ENCODE peak calls at places on chromosome 1, in six cellular contexts. R is brain microvascular endothelial cell, T is substantia nigra, H is OCI-LY7, X is mesendoderm, S is fibroblast of lung. J is an unnamed sample.

GRCh38 chr1:33399375-33399774 is 31.5 kb downstream of the PHC2 start:
- DNase-seq in R (no peak), T (no peak), H (no peak), X (no peak), S (no peak), J (no peak)

GRCh38 chr1:207282049-207282448 is 39.4 kb upstream of the CD55 start:
- DNase-seq in R (no peak), T (no peak), H (no peak), X (no peak), S (peak; percentile 59), J (no peak)

GRCh38 chr1:45304311-45305081 is 22.2 kb upstream of the HPDL start:
- DNase-seq in R (no peak), T (no peak), H (peak; percentile 52), X (no peak), S (peak; percentile 10), J (no peak)

GRCh38 chr1:16141573-16142336 is 14.1 kb downstream of the EPHA2 start:
- DNase-seq in R (no peak), T (no peak), H (no peak), X (no peak), S (peak; percentile 39), J (no peak)

GRCh38 chr1:225874431-225874830 is 7.7 kb downstream of the TMEM63A start:
- DNase-seq in R (no peak), T (no peak), H (no peak), X (no peak), S (no peak), J (no peak)

GRCh38 chr1:52552236-52552504 is 722 bp downstream of the TUT4 start:
- DNase-seq in R (peak; percentile 36), T (no peak), H (peak; percentile 52), X (peak; percentile 64), S (peak; percentile 61), J (no peak)

GRCh38 chr1:102566182-102566581 is 542.1 kb downstream of the COL11A1 start:
- DNase-seq in R (no peak), T (no peak), H (no peak), X (no peak), S (no peak), J (no peak)

GRCh38 chr1:27519341-27520258 is 29.6 kb upstream of the WASF2 start:
- DNase-seq in R (no peak), T (peak; percentile 54), H (no peak), X (peak; percentile 69), S (no peak), J (no peak)

GRCh38 chr1:118788372-118788955 is 199.7 kb downstream of the TBX15 start:
- DNase-seq in R (peak; percentile 91), T (no peak), H (no peak), X (no peak), S (peak; percentile 35), J (no peak)

GRCh38 chr1:29686012-29686930 is 449.9 kb downstream of the PTPRU start:
- DNase-seq in R (no peak), T (no peak), H (no peak), X (no peak), S (no peak), J (no peak)

GRCh38 chr1:78673120-78673519 is 23.5 kb downstream of the IFI44 start:
- DNase-seq in R (no peak), T (no peak), H (no peak), X (peak; percentile 71), S (no peak), J (peak; percentile 39)

GRCh38 chr1:222813866-222814535 is 838 bp upstream of the DISP1 start:
- DNase-seq in R (peak; percentile 64), T (no peak), H (no peak), X (no peak), S (peak; percentile 62), J (no peak)

GRCh38 chr1:209617755-209618154 is 34.2 kb downstream of the CAMK1G start:
- DNase-seq in R (no peak), T (no peak), H (no peak), X (no peak), S (no peak), J (no peak)

GRCh38 chr1:209620484-209620879 is 31.7 kb downstream of the LAMB3 start:
- DNase-seq in R (no peak), T (no peak), H (no peak), X (no peak), S (peak; percentile 25), J (no peak)

GRCh38 chr1:209618291-209618690 is 33.9 kb downstream of the LAMB3 start:
- DNase-seq in R (no peak), T (no peak), H (no peak), X (no peak), S (no peak), J (no peak)

GRCh38 chr1:209619696-209620483 is 32.3 kb downstream of the LAMB3 start:
- DNase-seq in R (no peak), T (no peak), H (no peak), X (no peak), S (no peak), J (no peak)

DNA sequence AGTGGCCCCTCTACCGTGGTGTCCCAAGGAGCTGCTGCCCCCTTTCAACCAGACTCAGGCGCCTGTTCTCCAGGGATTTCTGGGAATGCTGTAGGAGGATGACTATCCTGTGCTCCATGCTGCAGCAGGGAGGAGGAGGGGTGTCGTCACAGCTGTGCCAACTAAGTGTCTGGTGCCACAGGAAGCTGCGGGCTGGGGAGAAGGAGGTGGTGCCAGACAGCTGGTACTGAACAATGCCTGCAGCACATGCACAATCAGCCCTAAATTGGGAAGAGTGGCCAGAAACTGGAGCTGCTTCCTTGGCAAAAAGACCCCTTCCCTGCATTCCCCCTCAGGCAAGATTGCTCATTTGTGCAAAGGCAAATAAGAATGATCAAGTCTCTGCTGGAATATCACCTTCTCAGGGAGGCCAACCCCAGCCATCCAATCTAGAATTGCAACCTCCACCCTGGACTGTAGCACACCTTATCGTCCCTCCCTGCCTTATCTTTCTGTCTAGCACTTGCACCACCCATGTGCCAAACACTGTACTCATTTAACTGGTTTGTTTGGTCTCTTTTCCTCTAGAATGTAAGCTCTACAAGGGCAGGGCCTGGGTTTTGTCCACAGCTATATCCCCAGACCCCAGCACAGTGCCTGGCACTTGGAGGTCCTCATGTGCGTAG is 33.3 kb downstream of the LAMB3 start:
- DNase-seq in R (no peak), T (no peak), H (no peak), X (no peak), S (no peak), J (no peak)
- H3K27ac ChIP-seq in R (no peak overlapping the region), T (peak overlapping the region; percentile 31), H (no peak overlapping the region), X (no peak overlapping the region), S (no peak overlapping the region), J (no peak overlapping the region)

DNA sequence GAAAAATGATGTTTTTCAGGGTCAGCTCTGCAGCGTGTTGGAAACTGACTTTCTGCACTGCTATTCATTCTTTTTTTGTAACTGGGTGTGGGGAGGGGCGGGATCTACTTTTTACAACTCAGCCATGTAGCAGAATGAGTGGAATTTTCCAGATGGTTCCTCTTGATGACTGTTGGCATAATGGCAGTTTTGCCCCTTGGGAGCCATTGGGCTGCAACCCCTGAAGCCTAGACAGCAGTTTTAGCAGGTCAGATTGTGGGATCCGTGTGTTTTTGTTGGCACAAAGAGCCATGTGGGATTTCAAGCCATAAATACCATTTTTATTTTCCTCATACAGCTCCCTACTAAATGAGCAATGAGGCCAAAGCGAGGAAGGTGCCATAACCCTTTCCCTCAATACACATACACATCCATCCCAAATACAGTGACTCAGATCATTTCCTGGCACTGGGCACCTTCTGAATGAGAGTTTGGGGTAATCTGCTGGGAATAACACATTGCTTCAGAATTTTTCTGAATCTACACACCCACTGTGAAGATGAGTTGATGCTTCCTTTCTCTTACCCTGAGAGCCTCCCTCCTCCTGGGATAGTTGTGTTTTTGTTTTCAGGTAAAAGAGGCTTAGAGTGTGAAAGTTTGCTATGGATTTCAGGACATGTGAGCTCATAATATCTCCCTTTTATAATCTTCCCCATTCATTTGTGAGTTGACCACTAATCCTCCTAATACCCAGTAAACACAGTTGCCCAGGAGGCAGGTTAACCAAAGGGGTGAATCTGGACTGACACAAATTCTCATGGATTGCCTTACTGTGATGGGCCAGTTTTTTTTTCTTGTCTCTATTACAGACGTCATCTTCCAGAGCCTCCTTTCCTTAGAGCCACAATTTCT is 13.1 kb downstream of the S100A10 start:
- DNase-seq in R (no peak), T (no peak), H (no peak), X (no peak), S (peak; percentile 84), J (no peak)
- H3K27ac ChIP-seq in R (no peak overlapping the region), T (no peak overlapping the region), H (no peak overlapping the region), X (no peak overlapping the region), S (peak overlapping the region; percentile 37), J (no peak overlapping the region)

DNA sequence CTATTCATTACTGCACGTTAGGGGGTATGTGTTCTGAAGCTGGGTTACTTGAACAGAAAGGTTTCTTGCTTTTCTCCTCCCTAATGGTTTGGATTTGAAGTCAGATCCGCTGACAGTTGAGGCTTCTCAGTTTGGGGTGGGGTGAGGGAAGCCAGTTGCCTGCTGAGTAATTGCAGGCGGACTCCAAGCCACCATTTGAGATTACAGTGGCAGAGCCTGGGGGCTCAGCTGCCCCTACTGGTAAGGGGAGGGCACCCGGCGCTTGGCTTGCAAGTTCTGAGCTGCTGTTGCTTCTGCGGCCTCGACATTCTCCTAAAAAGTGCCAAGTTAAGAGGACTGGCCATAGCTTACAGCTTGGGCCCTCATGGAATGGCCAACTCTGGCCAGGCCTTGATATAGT is 2.0 kb downstream of the GRHL3 start:
- DNase-seq in R (no peak), T (no peak), H (no peak), X (peak; percentile 74), S (no peak), J (no peak)
- H3K27ac ChIP-seq in R (no peak overlapping the region), T (no peak overlapping the region), H (no peak overlapping the region), X (peak overlapping the region; percentile 95), S (no peak overlapping the region), J (no peak overlapping the region)

DNA sequence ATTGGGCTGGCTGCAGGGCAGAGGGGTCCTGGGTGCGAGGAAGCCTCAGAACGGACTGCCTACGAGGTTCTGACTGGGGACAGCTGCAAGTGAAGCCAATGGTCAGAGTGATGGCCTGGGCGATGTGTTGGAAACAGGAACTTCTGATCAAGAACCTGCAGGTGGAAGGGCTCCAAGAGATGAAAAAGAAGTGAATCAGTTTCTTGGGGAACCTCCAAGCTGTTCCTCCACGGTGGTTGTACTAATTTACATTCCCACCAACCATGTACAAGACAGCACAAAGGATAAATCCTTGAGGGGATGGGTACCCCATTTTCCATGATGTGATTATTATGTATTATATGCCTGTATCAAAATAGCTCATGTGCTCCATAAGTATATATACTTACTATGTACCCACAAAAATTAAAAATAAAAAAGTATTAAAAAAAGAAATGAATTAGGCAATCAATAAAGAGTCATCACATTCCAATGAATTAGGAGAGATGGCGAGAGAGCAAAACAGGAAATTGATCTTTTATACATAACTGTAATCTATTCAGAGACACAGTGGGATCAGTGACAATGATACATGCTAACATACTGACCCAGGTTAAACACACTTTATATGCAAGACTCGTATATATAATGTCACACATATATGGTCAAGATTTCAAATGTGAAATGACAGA is 58.1 kb downstream of the PTPN14 start:
- DNase-seq in R (no peak), T (no peak), H (no peak), X (no peak), S (peak; percentile 83), J (no peak)
- H3K27ac ChIP-seq in R (no peak overlapping the region), T (no peak overlapping the region), H (no peak overlapping the region), X (no peak overlapping the region), S (peak overlapping the region; percentile 3), J (no peak overlapping the region)